ENCODE peak calls at places on chromosomes 16 and 17, in ten cellular contexts. B is stimulated activated CD8-positive, alpha-beta memory T cell treated with anti-CD3 and anti-CD28 coated beads, Interleukin-7, amount 100 ng/mL, for 24 hours; I is PC-9; J is lung; D is GM23248; S is cardiac muscle cell; Z is T-helper 9 cell; K is PC-3; L is nucleus accumbens; A is effector CD4-positive, alpha-beta T cell. F is an unnamed sample.

GRCh38 chr16:85637808-85638186 is 24.7 kb downstream of the GSE1 start:
- DNase-seq in B (no peak), I (no peak), J (peak; percentile 53), D (no peak), S (no peak), Z (no peak), K (no peak), L (no peak), A (no peak), F (no peak)

GRCh38 chr17:56908061-56908542 is 5.7 kb downstream of the TRIM25 start:
- DNase-seq in B (no peak), I (no peak), J (peak; percentile 57), D (no peak), S (no peak), Z (no peak), K (peak; percentile 70), L (no peak), A (no peak), F (no peak)

GRCh38 chr17:45146616-45147101 is 1.6 kb upstream of the HEXIM1 start:
- DNase-seq in B (no peak), I (peak; percentile 91), J (peak; percentile 57), D (peak; percentile 56), S (no peak), Z (no peak), K (no peak), L (no peak), A (no peak), F (no peak)

GRCh38 chr16:68031951-68032350 is 8.9 kb downstream of the DUS2 start:
- DNase-seq in B (no peak), I (peak; percentile 76), J (peak; percentile 56), D (peak; percentile 25), S (no peak), Z (no peak), K (peak; percentile 36), L (no peak), A (no peak), F (no peak)

GRCh38 chr17:74268052-74268451 is 6.0 kb upstream of the DNAI2 start:
- DNase-seq in B (no peak), I (no peak), J (peak; percentile 63), D (no peak), S (no peak), Z (no peak), K (no peak), L (no peak), A (no peak), F (no peak)

GRCh38 chr17:31754239-31754945 is 104.7 kb downstream of the COPRS start:
- DNase-seq in B (no peak), I (peak; percentile 75), J (no peak), D (peak; percentile 79), S (no peak), Z (no peak), K (peak; percentile 50), L (no peak), A (no peak), F (peak; percentile 68)

GRCh38 chr17:39582658-39583057 is 25.1 kb downstream of the NEUROD2 start:
- DNase-seq in B (no peak), I (no peak), J (no peak), D (no peak), S (no peak), Z (no peak), K (no peak), L (no peak), A (no peak), F (no peak)

GRCh38 chr17:50563095-50563511 is 2.6 kb downstream of the CACNA1G start:
- DNase-seq in B (no peak), I (no peak), J (no peak), D (no peak), S (no peak), Z (no peak), K (no peak), L (no peak), A (no peak), F (no peak)

GRCh38 chr17:29165800-29166506 is 14.2 kb downstream of the MYO18A start:
- DNase-seq in B (no peak), I (no peak), J (no peak), D (no peak), S (no peak), Z (no peak), K (no peak), L (no peak), A (no peak), F (no peak)

GRCh38 chr16:31265329-31266245 is 5.8 kb downstream of the ITGAM start:
- DNase-seq in B (peak; percentile 50), I (peak; percentile 74), J (no peak), D (peak; percentile 16), S (no peak), Z (peak; percentile 34), K (peak; percentile 46), L (no peak), A (peak; percentile 42), F (peak; percentile 31)

GRCh38 chr17:77343031-77343866 is 202.5 kb downstream of the SEC14L1 start:
- DNase-seq in B (no peak), I (no peak), J (peak; percentile 20), D (no peak), S (no peak), Z (no peak), K (no peak), L (no peak), A (no peak), F (no peak)

GRCh38 chr17:44782349-44782850 is 23.6 kb downstream of the ADAM11 start:
- DNase-seq in B (no peak), I (no peak), J (no peak), D (no peak), S (no peak), Z (no peak), K (no peak), L (no peak), A (no peak), F (no peak)

GRCh38 chr16:55661842-55662479 is 6.2 kb downstream of the SLC6A2 start:
- DNase-seq in B (no peak), I (peak; percentile 61), J (no peak), D (peak; percentile 84), S (no peak), Z (no peak), K (peak; percentile 32), L (no peak), A (no peak), F (no peak)

GRCh38 chr17:75250009-75250471 is 11.4 kb downstream of the GGA3 start:
- DNase-seq in B (peak; percentile 48), I (no peak), J (no peak), D (peak; percentile 61), S (no peak), Z (peak; percentile 46), K (no peak), L (peak; percentile 14), A (peak; percentile 57), F (peak; percentile 37)

GRCh38 chr17:57911834-57912673 is 43.2 kb downstream of the CUEDC1 start:
- DNase-seq in B (no peak), I (peak; percentile 73), J (peak; percentile 88), D (peak; percentile 44), S (no peak), Z (no peak), K (peak; percentile 95), L (peak; percentile 94), A (no peak), F (no peak)

GRCh38 chr17:48619821-48620496 is 4.9 kb upstream of the HOXB8 start:
- DNase-seq in B (no peak), I (no peak), J (no peak), D (no peak), S (no peak), Z (no peak), K (no peak), L (no peak), A (no peak), F (peak; percentile 74)

GRCh38 chr16:84780063-84780462 is 39.7 kb upstream of the CRISPLD2 start:
- DNase-seq in B (no peak), I (no peak), J (no peak), D (no peak), S (no peak), Z (no peak), K (no peak), L (no peak), A (no peak), F (no peak)

GRCh38 chr17:76277300-76278267 is 12.4 kb downstream of the UBALD2 start:
- DNase-seq in B (no peak), I (no peak), J (no peak), D (no peak), S (no peak), Z (no peak), K (no peak), L (no peak), A (no peak), F (no peak)

GRCh38 chr16:53773150-53773846 is 69.3 kb downstream of the FTO start:
- DNase-seq in B (no peak), I (peak; percentile 69), J (peak; percentile 41), D (peak; percentile 86), S (peak; percentile 82), Z (no peak), K (peak; percentile 74), L (no peak), A (no peak), F (peak; percentile 31)

GRCh38 chr17:31792007-31792585 is 66.9 kb downstream of the COPRS start:
- DNase-seq in B (no peak), I (no peak), J (no peak), D (no peak), S (no peak), Z (no peak), K (no peak), L (no peak), A (no peak), F (no peak)

GRCh38 chr17:31917065-31917529 is 15.6 kb upstream of the UTP6 start:
- DNase-seq in B (no peak), I (no peak), J (no peak), D (no peak), S (no peak), Z (no peak), K (no peak), L (no peak), A (no peak), F (no peak)

GRCh38 chr17:68004201-68004600 is 7.9 kb upstream of the C17orf58 start:
- DNase-seq in B (no peak), I (no peak), J (no peak), D (no peak), S (no peak), Z (no peak), K (no peak), L (no peak), A (no peak), F (no peak)

GRCh38 chr17:15954222-15954621 is 9.3 kb downstream of the ADORA2B start:
- DNase-seq in B (no peak), I (peak; percentile 91), J (no peak), D (peak; percentile 95), S (no peak), Z (no peak), K (peak; percentile 99), L (no peak), A (no peak), F (no peak)

GRCh38 chr16:89072216-89073130 is 21.2 kb upstream of the ACSF3 start:
- DNase-seq in B (no peak), I (no peak), J (no peak), D (peak; percentile 53), S (peak; percentile 55), Z (no peak), K (no peak), L (no peak), A (no peak), F (peak; percentile 36)

GRCh38 chr16:70682239-70683145 is 3.4 kb downstream of the MTSS2 start:
- DNase-seq in B (no peak), I (no peak), J (no peak), D (no peak), S (no peak), Z (no peak), K (no peak), L (no peak), A (no peak), F (peak; percentile 44)

GRCh38 chr17:77716289-77716929 is 242.1 kb upstream of the TNRC6C start:
- DNase-seq in B (no peak), I (no peak), J (no peak), D (no peak), S (no peak), Z (no peak), K (no peak), L (no peak), A (no peak), F (no peak)

GRCh38 chr16:51034481-51035109 is 116.5 kb downstream of the SALL1 start:
- DNase-seq in B (no peak), I (no peak), J (no peak), D (no peak), S (no peak), Z (no peak), K (no peak), L (no peak), A (no peak), F (no peak)

GRCh38 chr16:57092786-57093301 is 461 bp downstream of the CPNE2 start:
- DNase-seq in B (no peak), I (no peak), J (no peak), D (peak; percentile 60), S (peak; percentile 54), Z (peak; percentile 44), K (peak; percentile 11), L (no peak), A (peak; percentile 22), F (no peak)